ENCODE peak calls at places on chromosomes 12 and 14, in seven cellular contexts. O is left ventricle myocardium inferior, Z is endodermal cell, U is lung, G is BE2C, P is mammary epithelial cell, B is brain microvascular endothelial cell. M is an unnamed sample.

GRCh38 chr14:74786916-74787315 is 23.8 kb downstream of the YLPM1 start:
- DNase-seq in O (no peak), Z (no peak), U (no peak), G (no peak), P (no peak), B (no peak), M (no peak)

GRCh38 chr12:11949738-11950403 is 120.9 kb upstream of the BCL2L14 start:
- DNase-seq in O (no peak), Z (no peak), U (no peak), G (no peak), P (peak; percentile 27), B (no peak), M (no peak)

GRCh38 chr14:54209501-54210231 is 187.1 kb upstream of the CDKN3 start:
- DNase-seq in O (no peak), Z (no peak), U (no peak), G (no peak), P (peak; percentile 53), B (no peak), M (no peak)

GRCh38 chr14:66539034-66539433 is 31.1 kb downstream of the GPHN start:
- DNase-seq in O (no peak), Z (no peak), U (no peak), G (no peak), P (no peak), B (no peak), M (no peak)

GRCh38 chr12:50572275-50572674 is 67.5 kb downstream of the DIP2B start:
- DNase-seq in O (no peak), Z (no peak), U (no peak), G (no peak), P (peak; percentile 78), B (peak; percentile 35), M (no peak)

GRCh38 chr12:119704065-119704747 is 36.3 kb downstream of the PRKAB1 start:
- DNase-seq in O (peak; percentile 55), Z (no peak), U (no peak), G (no peak), P (no peak), B (peak; percentile 42), M (no peak)

GRCh38 chr14:98022541-98023520 is 1225.6 kb downstream of the VRK1 start:
- DNase-seq in O (no peak), Z (peak; percentile 45), U (no peak), G (no peak), P (no peak), B (no peak), M (peak; percentile 53)

GRCh38 chr12:27367078-27367477 is 34.4 kb downstream of the BMAL2 start:
- DNase-seq in O (no peak), Z (no peak), U (no peak), G (no peak), P (peak; percentile 21), B (no peak), M (no peak)

GRCh38 chr12:40681148-40681547 is 11.1 kb upstream of the CNTN1 start:
- DNase-seq in O (no peak), Z (no peak), U (no peak), G (no peak), P (no peak), B (no peak), M (no peak)

GRCh38 chr14:74281069-74281468 is 21.7 kb downstream of the ABCD4 start:
- DNase-seq in O (no peak), Z (no peak), U (no peak), G (no peak), P (no peak), B (no peak), M (no peak)

GRCh38 chr12:130120012-130120805 is 42.1 kb upstream of the FZD10 start:
- DNase-seq in O (no peak), Z (no peak), U (no peak), G (no peak), P (no peak), B (no peak), M (no peak)

GRCh38 chr12:92034858-92035401 is 110.7 kb downstream of the BTG1 start:
- DNase-seq in O (peak; percentile 43), Z (no peak), U (peak; percentile 34), G (peak; percentile 73), P (peak; percentile 99), B (peak; percentile 56), M (no peak)

GRCh38 chr14:53599221-53599945 is 357.2 kb downstream of the BMP4 start:
- DNase-seq in O (no peak), Z (no peak), U (no peak), G (no peak), P (no peak), B (no peak), M (no peak)

GRCh38 chr12:12272869-12273268 is 6.0 kb upstream of the LRP6 start:
- DNase-seq in O (no peak), Z (no peak), U (no peak), G (no peak), P (no peak), B (no peak), M (peak; percentile 51)

GRCh38 chr12:84912191-84913142 is at the start of gene SLC6A15:
- DNase-seq in O (no peak), Z (peak; percentile 95), U (no peak), G (peak; percentile 95), P (peak; percentile 88), B (peak; percentile 86), M (peak; percentile 81)

GRCh38 chr12:101110856-101111255 is 99.2 kb downstream of the SLC5A8 start:
- DNase-seq in O (no peak), Z (no peak), U (no peak), G (no peak), P (no peak), B (no peak), M (no peak)

GRCh38 chr12:93616584-93617101 is 44.2 kb downstream of the SOCS2 start:
- DNase-seq in O (no peak), Z (peak; percentile 89), U (peak; percentile 25), G (no peak), P (peak; percentile 98), B (no peak), M (peak; percentile 33)

DNA sequence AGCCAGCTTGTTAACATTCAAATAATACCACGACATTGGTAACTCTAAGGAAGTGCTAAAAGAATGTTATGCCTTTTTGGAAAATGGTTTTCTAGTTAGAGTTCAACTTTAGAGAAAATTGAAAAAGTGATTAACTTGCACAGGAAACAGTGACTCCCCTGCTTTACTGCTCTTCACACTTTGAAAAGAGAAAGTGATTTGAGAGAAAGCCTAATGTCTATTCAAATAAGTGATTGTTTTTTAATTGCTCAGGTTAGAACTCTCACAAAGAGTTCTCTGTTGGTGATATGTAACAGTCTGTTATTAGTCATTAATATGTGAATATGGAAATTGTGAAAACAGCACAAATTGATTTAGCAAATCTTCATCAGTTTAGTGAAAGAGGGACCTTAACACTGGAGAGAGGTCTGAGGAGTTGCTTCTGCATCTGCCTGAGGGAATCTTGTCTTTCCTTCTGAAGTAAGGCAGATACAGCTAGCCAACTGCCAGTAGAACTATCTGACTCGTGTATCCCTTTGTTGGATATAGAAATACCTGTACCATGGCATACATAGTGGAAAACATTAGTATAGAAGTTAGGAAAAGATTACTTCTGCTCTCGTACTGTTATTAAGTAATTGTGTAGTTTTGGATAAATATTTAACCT is 25.5 kb downstream of the ATF7IP start:
- DNase-seq in O (no peak), Z (no peak), U (no peak), G (no peak), P (no peak), B (no peak), M (no peak)
- H3K4me3 ChIP-seq in O (peak overlapping the region; percentile 2), Z (no peak overlapping the region), U (no peak overlapping the region), G (no peak overlapping the region), P (no peak overlapping the region), B (no peak overlapping the region), M (no peak overlapping the region)

GRCh38 chr12:117363263-117363662 is 1.8 kb upstream of the NOS1 start:
- DNase-seq in O (no peak), Z (no peak), U (no peak), G (no peak), P (no peak), B (no peak), M (no peak)

GRCh38 chr12:117361312-117361670 is at the start of gene NOS1:
- DNase-seq in O (no peak), Z (peak; percentile 79), U (no peak), G (no peak), P (no peak), B (no peak), M (peak; percentile 89)

GRCh38 chr12:117360551-117361311 is 695 bp downstream of the NOS1 start:
- DNase-seq in O (no peak), Z (peak; percentile 86), U (no peak), G (no peak), P (no peak), B (no peak), M (peak; percentile 89)

GRCh38 chr12:117362391-117362790 is 965 bp upstream of the NOS1 start:
- DNase-seq in O (no peak), Z (no peak), U (no peak), G (no peak), P (no peak), B (no peak), M (no peak)

DNA sequence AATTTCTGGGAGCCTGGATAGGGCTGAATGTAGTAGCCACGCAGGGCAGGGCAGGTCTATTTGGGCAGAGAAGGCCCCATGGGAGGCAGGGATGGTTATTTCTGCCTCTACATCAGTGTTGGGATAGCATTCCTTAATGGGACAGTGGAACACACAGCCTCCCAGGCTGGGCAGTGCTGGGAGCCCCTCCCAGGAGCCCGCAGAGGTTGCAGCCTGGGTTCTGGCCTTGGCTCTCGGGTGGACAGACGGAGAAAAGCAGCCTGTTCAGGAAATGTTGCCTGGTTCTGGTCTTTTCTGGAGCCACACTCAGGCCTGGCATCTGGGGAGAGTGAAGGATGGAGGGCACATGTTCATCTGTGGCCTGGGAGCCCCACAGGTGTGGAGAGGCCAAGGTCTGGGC is 479 bp upstream of the NOS1 start:
- DNase-seq in O (no peak), Z (no peak), U (no peak), G (no peak), P (no peak), B (no peak), M (peak; percentile 60)
- H3K27me3 ChIP-seq in O (peaks cover 99% of the 10 kb centered on the region), Z (peaks cover 90% of the 10 kb centered on the region), U (peaks cover 10% of the 10 kb centered on the region), G (peaks cover 72% of the 10 kb centered on the region), P (peaks cover 13% of the 10 kb centered on the region), B (peaks cover 25% of the 10 kb centered on the region), M (peaks cover 68% of the 10 kb centered on the region)

DNA sequence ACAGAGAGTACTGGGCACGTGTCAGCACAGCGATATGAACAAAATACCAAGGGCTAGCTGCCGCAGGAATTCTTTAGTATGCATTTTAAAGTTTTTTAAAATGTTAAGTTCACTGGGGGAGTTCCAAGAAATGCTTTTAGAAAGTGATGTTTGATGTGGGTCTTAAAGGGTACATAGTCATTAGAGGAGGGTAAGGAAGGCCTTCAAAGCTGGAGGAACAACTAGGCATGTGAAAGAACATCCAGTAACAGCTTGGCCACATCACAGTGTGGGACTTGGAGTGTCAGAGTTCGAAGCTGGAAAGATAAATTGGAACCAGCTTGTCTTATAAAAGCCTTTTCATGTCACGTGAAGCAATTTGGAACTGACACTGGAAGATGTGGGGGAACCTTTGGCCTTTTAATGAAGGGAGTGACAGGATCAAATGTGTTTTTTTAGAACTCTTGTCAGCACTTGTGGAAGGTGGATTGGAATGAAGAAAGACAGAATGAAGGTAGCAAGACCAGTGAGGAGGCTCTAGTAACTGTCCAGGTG is 57.7 kb downstream of the WDR20 start:
- DNase-seq in O (no peak), Z (no peak), U (no peak), G (no peak), P (no peak), B (no peak), M (no peak)
- H3K36me3 ChIP-seq in O (peaks cover 35% of the 10 kb centered on the region), Z (peaks cover 56% of the 10 kb centered on the region), U (peaks cover 5% of the 10 kb centered on the region), G (peaks cover 29% of the 10 kb centered on the region), P (peaks cover 7% of the 10 kb centered on the region), B (peaks cover 21% of the 10 kb centered on the region), M (peaks cover 2% of the 10 kb centered on the region)

DNA sequence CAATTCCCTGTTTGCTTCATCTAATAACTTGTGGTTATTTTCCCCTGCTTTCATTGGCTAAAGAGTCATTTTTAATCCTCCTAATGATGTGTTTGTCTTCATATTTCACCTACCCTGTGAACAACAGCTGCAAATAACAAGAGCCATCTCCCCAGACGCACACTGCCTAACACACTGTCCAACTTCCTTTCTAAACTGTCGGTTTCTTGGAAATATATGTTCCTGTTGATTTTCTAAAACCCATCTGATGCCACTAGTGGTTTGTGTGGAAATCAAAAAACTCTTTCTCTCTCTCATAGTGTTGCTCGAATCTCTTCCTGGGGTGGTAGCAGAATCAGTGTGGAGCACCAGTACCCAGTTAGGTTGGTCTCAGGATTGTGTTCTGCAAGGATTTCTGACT is 226.9 kb downstream of the EPS8 start:
- DNase-seq in O (no peak), Z (no peak), U (no peak), G (no peak), P (no peak), B (no peak), M (no peak)
- H3K4me3 ChIP-seq in O (no peak overlapping the region), Z (no peak overlapping the region), U (no peak overlapping the region), G (no peak overlapping the region), P (no peak overlapping the region), B (no peak overlapping the region), M (no peak overlapping the region)

M was measured in H7.